ENCODE peak calls at places on chromosomes 16 and 17, in four cellular contexts. One of them, this sample, is unnamed.

GRCh38 chr16:1325673-1326371 is 7.6 kb upstream of the BAIAP3 start:
- DNase-seq in GM13976: no peak
- DNase-seq in GM13977: no peak
- DNase-seq in progenitor cell of endocrine pancreas: no peak
- DNase-seq in this sample: no peak

GRCh38 chr17:75614556-75615270 is 18.5 kb upstream of the SMIM5 start:
- DNase-seq in GM13976: no peak
- DNase-seq in GM13977: no peak
- DNase-seq in progenitor cell of endocrine pancreas: no peak
- DNase-seq in this sample: no peak

GRCh38 chr16:11098601-11099377 is 154.4 kb downstream of the CLEC16A start:
- DNase-seq in GM13976: no peak
- DNase-seq in GM13977: no peak
- DNase-seq in progenitor cell of endocrine pancreas: no peak
- DNase-seq in this sample: no peak

GRCh38 chr17:45128989-45129388 is 3.3 kb downstream of the PLCD3 start:
- DNase-seq in GM13976: no peak
- DNase-seq in GM13977: no peak
- DNase-seq in progenitor cell of endocrine pancreas: no peak
- DNase-seq in this sample: no peak

GRCh38 chr17:31446195-31446967 is 54.9 kb downstream of the RAB11FIP4 start:
- DNase-seq in GM13976: no peak
- DNase-seq in GM13977: no peak
- DNase-seq in progenitor cell of endocrine pancreas: no peak
- DNase-seq in this sample: peak

GRCh38 chr17:64781394-64781793 is 119.3 kb upstream of the SMURF2 start:
- DNase-seq in GM13976: peak
- DNase-seq in GM13977: no peak
- DNase-seq in progenitor cell of endocrine pancreas: no peak
- DNase-seq in this sample: peak

GRCh38 chr17:50043290-50044148 is 12.4 kb upstream of the ITGA3 start:
- DNase-seq in GM13976: no peak
- DNase-seq in GM13977: no peak
- DNase-seq in progenitor cell of endocrine pancreas: no peak
- DNase-seq in this sample: no peak

GRCh38 chr17:7842950-7843535 is 9.0 kb downstream of the KDM6B start:
- DNase-seq in GM13976: no peak
- DNase-seq in GM13977: no peak
- DNase-seq in progenitor cell of endocrine pancreas: no peak
- DNase-seq in this sample: no peak

GRCh38 chr17:12545877-12546513 is 119.7 kb upstream of the MYOCD start:
- DNase-seq in GM13976: peak
- DNase-seq in GM13977: peak
- DNase-seq in progenitor cell of endocrine pancreas: no peak
- DNase-seq in this sample: peak

GRCh38 chr16:73126453-73126853 is 78.5 kb upstream of the ZFHX3 start:
- DNase-seq in GM13976: no peak
- DNase-seq in GM13977: no peak
- DNase-seq in progenitor cell of endocrine pancreas: no peak
- DNase-seq in this sample: no peak

GRCh38 chr16:180101-180920 is at the start of gene HBQ1:
- DNase-seq in GM13976: peak
- DNase-seq in GM13977: peak
- DNase-seq in progenitor cell of endocrine pancreas: peak
- DNase-seq in this sample: peak

GRCh38 chr16:79437764-79438728 is 162.5 kb downstream of the MAF start:
- DNase-seq in GM13976: no peak
- DNase-seq in GM13977: no peak
- DNase-seq in progenitor cell of endocrine pancreas: no peak
- DNase-seq in this sample: peak

GRCh38 chr17:75645501-75645888 is 12.3 kb downstream of the SMIM5 start:
- DNase-seq in GM13976: no peak
- DNase-seq in GM13977: no peak
- DNase-seq in progenitor cell of endocrine pancreas: no peak
- DNase-seq in this sample: no peak

GRCh38 chr16:13630292-13630850 is 289.6 kb upstream of the ERCC4 start:
- DNase-seq in GM13976: no peak
- DNase-seq in GM13977: no peak
- DNase-seq in progenitor cell of endocrine pancreas: no peak
- DNase-seq in this sample: no peak

GRCh38 chr17:14797021-14797420 is 468.1 kb downstream of the PMP22 start:
- DNase-seq in GM13976: no peak
- DNase-seq in GM13977: no peak
- DNase-seq in progenitor cell of endocrine pancreas: no peak
- DNase-seq in this sample: no peak

GRCh38 chr17:74360993-74361612 is 565 bp downstream of the BTBD17 start:
- DNase-seq in GM13976: no peak
- DNase-seq in GM13977: no peak
- DNase-seq in progenitor cell of endocrine pancreas: no peak
- DNase-seq in this sample: no peak

GRCh38 chr16:20225334-20225733 is 102.0 kb downstream of the GP2 start:
- DNase-seq in GM13976: no peak
- DNase-seq in GM13977: no peak
- DNase-seq in progenitor cell of endocrine pancreas: no peak
- DNase-seq in this sample: no peak

GRCh38 chr16:67653131-67654068 is 6.7 kb downstream of the ACD start:
- DNase-seq in GM13976: no peak
- DNase-seq in GM13977: no peak
- DNase-seq in progenitor cell of endocrine pancreas: no peak
- DNase-seq in this sample: no peak

GRCh38 chr17:31467502-31468256 is 76.2 kb downstream of the RAB11FIP4 start:
- DNase-seq in GM13976: no peak
- DNase-seq in GM13977: no peak
- DNase-seq in progenitor cell of endocrine pancreas: no peak
- DNase-seq in this sample: no peak

GRCh38 chr16:70789231-70789926 is 11.6 kb downstream of the VAC14 start:
- DNase-seq in GM13976: no peak
- DNase-seq in GM13977: no peak
- DNase-seq in progenitor cell of endocrine pancreas: no peak
- DNase-seq in this sample: no peak

GRCh38 chr17:46035112-46035818 is 36.2 kb downstream of the STH start:
- DNase-seq in GM13976: peak
- DNase-seq in GM13977: peak
- DNase-seq in progenitor cell of endocrine pancreas: no peak
- DNase-seq in this sample: no peak

GRCh38 chr17:38789185-38789584 is 10.2 kb downstream of the PIP4K2B start:
- DNase-seq in GM13976: no peak
- DNase-seq in GM13977: no peak
- DNase-seq in progenitor cell of endocrine pancreas: no peak
- DNase-seq in this sample: no peak

GRCh38 chr17:82753201-82753464 is 1.3 kb downstream of the TBCD start:
- DNase-seq in GM13976: no peak
- DNase-seq in GM13977: no peak
- DNase-seq in progenitor cell of endocrine pancreas: no peak
- DNase-seq in this sample: no peak

GRCh38 chr17:28405632-28406477 is at the start of gene SLC46A1:
- DNase-seq in GM13976: peak
- DNase-seq in GM13977: peak
- DNase-seq in progenitor cell of endocrine pancreas: peak
- DNase-seq in this sample: peak

GRCh38 chr16:80557037-80557436 is 16.2 kb downstream of the DYNLRB2 start:
- DNase-seq in GM13976: no peak
- DNase-seq in GM13977: no peak
- DNase-seq in progenitor cell of endocrine pancreas: no peak
- DNase-seq in this sample: no peak